ENCODE peak calls at places on chromosomes 16 and 17, in nine cellular contexts. I, E, L, J, T, K, X, Q and N are unnamed samples.

GRCh38 chr16:85615852-85616607 is 2.9 kb downstream of the GSE1 start:
- DNase-seq in I (peak), E (peak), L (peak), J (peak), T (peak), K (peak), X (peak), Q (peak), N (peak)

GRCh38 chr17:80147035-80147939 is at the start of gene EIF4A3:
- DNase-seq in I (peak), E (peak), L (peak), J (peak), T (peak), K (peak), X (peak), Q (peak), N (peak)

GRCh38 chr17:76458580-76459490 is 5.9 kb upstream of the UBE2O start:
- DNase-seq in I (peak), E (peak), L (no peak), J (no peak), T (peak), K (peak), X (no peak), Q (peak), N (peak)

GRCh38 chr17:53449324-53449723 is 373.4 kb upstream of the KIF2B start:
- DNase-seq in I (no peak), E (no peak), L (no peak), J (no peak), T (no peak), K (no peak), X (no peak), Q (no peak), N (no peak)

GRCh38 chr17:73142763-73143395 is 21.9 kb upstream of the SSTR2 start:
- DNase-seq in I (no peak), E (no peak), L (no peak), J (no peak), T (no peak), K (peak), X (no peak), Q (peak), N (no peak)

GRCh38 chr17:8856869-8857575 is 10.5 kb downstream of the PIK3R6 start:
- DNase-seq in I (no peak), E (no peak), L (peak), J (no peak), T (no peak), K (peak), X (no peak), Q (no peak), N (no peak)

GRCh38 chr16:57113664-57114063 is 21.3 kb downstream of the CPNE2 start:
- DNase-seq in I (no peak), E (no peak), L (no peak), J (no peak), T (no peak), K (no peak), X (no peak), Q (no peak), N (no peak)

GRCh38 chr17:80180192-80180591 is 10.4 kb downstream of the CARD14 start:
- DNase-seq in I (no peak), E (no peak), L (no peak), J (no peak), T (no peak), K (no peak), X (no peak), Q (no peak), N (no peak)

GRCh38 chr17:34758747-34759146 is 179.4 kb downstream of the TMEM132E start:
- DNase-seq in I (no peak), E (no peak), L (peak), J (no peak), T (no peak), K (no peak), X (no peak), Q (no peak), N (no peak)

GRCh38 chr17:47177261-47177660 is 11.8 kb downstream of the CDC27 start:
- DNase-seq in I (no peak), E (no peak), L (no peak), J (no peak), T (no peak), K (no peak), X (no peak), Q (no peak), N (no peak)

GRCh38 chr17:50272246-50272645 is 2.0 kb upstream of the TMEM92 start:
- DNase-seq in I (no peak), E (no peak), L (peak), J (no peak), T (peak), K (no peak), X (no peak), Q (no peak), N (no peak)

GRCh38 chr17:29722411-29723198 is 99.9 kb upstream of the CORO6 start:
- DNase-seq in I (peak), E (peak), L (no peak), J (no peak), T (no peak), K (peak), X (peak), Q (no peak), N (no peak)

GRCh38 chr17:48605991-48606891 is 1.5 kb upstream of the HOXB6 start:
- DNase-seq in I (no peak), E (no peak), L (no peak), J (no peak), T (no peak), K (no peak), X (no peak), Q (no peak), N (no peak)

GRCh38 chr17:77419547-77420475 is 279.0 kb downstream of the SEC14L1 start:
- DNase-seq in I (peak), E (no peak), L (no peak), J (no peak), T (no peak), K (no peak), X (no peak), Q (no peak), N (peak)

GRCh38 chr16:31177136-31177535 is 2.8 kb upstream of the FUS start:
- DNase-seq in I (peak), E (peak), L (no peak), J (peak), T (no peak), K (no peak), X (peak), Q (peak), N (no peak)

GRCh38 chr17:62916684-62917571 is 49.1 kb upstream of the TANC2 start:
- DNase-seq in I (no peak), E (no peak), L (peak), J (no peak), T (no peak), K (no peak), X (no peak), Q (no peak), N (no peak)

GRCh38 chr17:79070266-79070880 is 4.3 kb upstream of the ENGASE start:
- DNase-seq in I (no peak), E (no peak), L (no peak), J (peak), T (no peak), K (no peak), X (no peak), Q (no peak), N (no peak)

GRCh38 chr17:39701012-39701783 is 1.3 kb downstream of the ERBB2 start:
- DNase-seq in I (no peak), E (no peak), L (no peak), J (no peak), T (no peak), K (no peak), X (no peak), Q (no peak), N (peak)

GRCh38 chr16:4679854-4680636 is 13.3 kb upstream of the NUDT16L1 start:
- DNase-seq in I (no peak), E (peak), L (no peak), J (peak), T (peak), K (no peak), X (no peak), Q (no peak), N (no peak)

GRCh38 chr17:53950207-53950857 is 127.6 kb downstream of the KIF2B start:
- DNase-seq in I (peak), E (no peak), L (no peak), J (no peak), T (no peak), K (no peak), X (no peak), Q (no peak), N (peak)

DNA sequence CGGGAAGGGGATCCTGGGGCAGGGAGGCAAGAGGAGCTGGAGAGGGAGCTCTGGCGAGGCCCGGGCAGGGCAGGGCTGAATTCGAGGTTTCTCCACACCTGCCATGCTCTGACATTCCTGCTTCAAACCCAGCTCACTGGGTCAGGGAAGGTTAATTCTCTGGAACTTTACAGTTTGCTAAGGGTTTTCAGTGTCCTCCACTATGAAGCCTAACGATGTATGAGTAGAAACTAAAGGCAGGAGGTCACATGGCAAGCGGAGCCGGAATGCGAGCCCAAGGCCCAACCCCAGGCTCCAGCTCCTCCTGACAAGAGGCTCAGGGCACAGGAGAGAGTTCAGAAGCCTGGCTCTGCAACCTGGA is 29.2 kb downstream of the DCAKD start:
- DNase-seq in I (no peak), E (no peak), L (no peak), J (no peak), T (no peak), K (no peak), X (no peak), Q (no peak), N (no peak)
- TF ChIP-seq CTCF in I (peak), E (no peak), L (no peak), J (no peak), T (no peak), K (no peak), X (peak), Q (peak), N (no peak)

GRCh38 chr17:28475151-28475900 is 1.9 kb downstream of the SLC13A2 start:
- DNase-seq in I (no peak), E (no peak), L (no peak), J (no peak), T (no peak), K (no peak), X (no peak), Q (no peak), N (no peak)

GRCh38 chr17:28472871-28473497 is 460 bp upstream of the SLC13A2 start:
- DNase-seq in I (no peak), E (no peak), L (no peak), J (no peak), T (no peak), K (no peak), X (no peak), Q (no peak), N (no peak)

GRCh38 chr17:28474035-28474640 is 694 bp downstream of the SLC13A2 start:
- DNase-seq in I (no peak), E (no peak), L (no peak), J (no peak), T (no peak), K (no peak), X (no peak), Q (no peak), N (no peak)

GRCh38 chr17:28471531-28472342 is 1.7 kb upstream of the SLC13A2 start:
- DNase-seq in I (no peak), E (no peak), L (peak), J (no peak), T (no peak), K (no peak), X (no peak), Q (no peak), N (no peak)

GRCh38 chr17:28473542-28473941 is at the start of gene SLC13A2:
- DNase-seq in I (no peak), E (no peak), L (no peak), J (no peak), T (no peak), K (no peak), X (no peak), Q (no peak), N (no peak)
- TF ChIP-seq CTCF in I (no peak), E (no peak), L (no peak), J (no peak), T (no peak), K (no peak), X (no peak), Q (peak), N (no peak)

GRCh38 chr16:2047330-2048115 is at the start of the genes NTHL1 and TSC2:
- DNase-seq in I (peak), E (peak), L (peak), J (peak), T (peak), K (peak), X (peak), Q (peak), N (peak)
- TF ChIP-seq CTCF in I (peak), E (peak), L (no peak), J (peak), T (peak), K (peak), X (peak), Q (peak), N (no peak)

GRCh38 chr17:4764612-4765011 is 7.1 kb upstream of the TM4SF5 start:
- DNase-seq in I (peak), E (no peak), L (no peak), J (no peak), T (no peak), K (no peak), X (no peak), Q (no peak), N (no peak)
- TF ChIP-seq CTCF in I (no peak), E (no peak), L (no peak), J (no peak), T (no peak), K (no peak), X (no peak), Q (no peak), N (no peak)

GRCh38 chr17:81198826-81199481 is 23.8 kb downstream of the CEP131 start:
- DNase-seq in I (no peak), E (no peak), L (no peak), J (no peak), T (no peak), K (no peak), X (no peak), Q (no peak), N (no peak)
- TF ChIP-seq CTCF in I (no peak), E (no peak), L (no peak), J (no peak), T (no peak), K (no peak), X (no peak), Q (no peak), N (no peak)

GRCh38 chr16:897200-897543 is 73.6 kb downstream of the LMF1 start:
- DNase-seq in I (no peak), E (no peak), L (no peak), J (no peak), T (no peak), K (no peak), X (no peak), Q (no peak), N (no peak)
- TF ChIP-seq CTCF in I (no peak), E (no peak), L (no peak), J (no peak), T (no peak), K (no peak), X (no peak), Q (no peak), N (no peak)